ENCODE peak calls at places on chromosome 15, in five cellular contexts. K is tibial artery, J is spleen, N is SK-N-SH, I is right lobe of liver. H is an unnamed sample. For H3K4me1, the result is how much of the 10 kb centered on the place peaks cover.

GRCh38 chr15:62444104-62445027 is 279.3 kb upstream of the C2CD4B start:
- DNase-seq in K (no peak), J (no peak), N (no peak), I (no peak), H (no peak)

GRCh38 chr15:49424954-49425353 is 1.9 kb downstream of the FGF7 start:
- DNase-seq in K (no peak), J (no peak), N (no peak), I (no peak), H (no peak)

GRCh38 chr15:58546635-58547627 is 115.1 kb downstream of the LIPC start:
- DNase-seq in K (peak), J (no peak), N (peak), I (peak), H (peak)

GRCh38 chr15:34883042-34883441 is 86.5 kb downstream of the AQR start:
- DNase-seq in K (no peak), J (no peak), N (no peak), I (no peak), H (no peak)

GRCh38 chr15:56919708-56920637 is 1.5 kb downstream of the TCF12 start:
- DNase-seq in K (peak), J (no peak), N (no peak), I (peak), H (peak)

GRCh38 chr15:31439328-31439727 is 112.7 kb downstream of the KLF13 start:
- DNase-seq in K (no peak), J (no peak), N (no peak), I (no peak), H (no peak)

GRCh38 chr15:68818088-68818670 is 2.5 kb downstream of the ANP32A start:
- DNase-seq in K (peak), J (peak), N (peak), I (peak), H (peak)

GRCh38 chr15:98139337-98139736 is 178.8 kb downstream of the ARRDC4 start:
- DNase-seq in K (no peak), J (no peak), N (no peak), I (no peak), H (no peak)

GRCh38 chr15:94265009-94265408 is 33.6 kb downstream of the MCTP2 start:
- DNase-seq in K (no peak), J (no peak), N (no peak), I (no peak), H (no peak)

GRCh38 chr15:40106203-40107161 is 2.2 kb downstream of the BMF start:
- DNase-seq in K (peak), J (peak), N (no peak), I (peak), H (no peak)

GRCh38 chr15:74651251-74651741 is 35.7 kb downstream of the CLK3 start:
- DNase-seq in K (no peak), J (no peak), N (no peak), I (no peak), H (no peak)

GRCh38 chr15:75029378-75030022 is 6.1 kb downstream of the PPCDC start:
- DNase-seq in K (peak), J (peak), N (peak), I (peak), H (peak)

GRCh38 chr15:100256096-100256984 is 85.4 kb downstream of the ADAMTS17 start:
- DNase-seq in K (peak), J (no peak), N (no peak), I (no peak), H (no peak)

GRCh38 chr15:78564743-78565096 is 600 bp upstream of the CHRNA5 start:
- DNase-seq in K (no peak), J (no peak), N (no peak), I (no peak), H (peak)

GRCh38 chr15:64865998-64866520 is 24.3 kb downstream of the PLEKHO2 start:
- DNase-seq in K (no peak), J (no peak), N (no peak), I (peak), H (peak)

GRCh38 chr15:80041497-80042253 is 17.8 kb upstream of the ZFAND6 start:
- DNase-seq in K (no peak), J (no peak), N (no peak), I (no peak), H (no peak)

GRCh38 chr15:77974098-77974414 is 103.5 kb downstream of the TBC1D2B start:
- DNase-seq in K (peak), J (peak), N (peak), I (no peak), H (peak)

GRCh38 chr15:31447893-31448634 is 121.4 kb downstream of the KLF13 start:
- DNase-seq in K (no peak), J (no peak), N (no peak), I (no peak), H (no peak)

GRCh38 chr15:81957698-81958097 is 88.1 kb downstream of the MEX3B start:
- DNase-seq in K (no peak), J (no peak), N (no peak), I (no peak), H (no peak)

GRCh38 chr15:30997270-30997669 is 5.8 kb upstream of the MTMR10 start:
- DNase-seq in K (no peak), J (no peak), N (no peak), I (no peak), H (no peak)

GRCh38 chr15:101810451-101810850 is 1.6 kb upstream of the OR4F15 start:
- DNase-seq in K (no peak), J (no peak), N (no peak), I (no peak), H (no peak)

GRCh38 chr15:35013370-35013769 is 25.3 kb upstream of the ZNF770 start:
- DNase-seq in K (no peak), J (no peak), N (no peak), I (no peak), H (no peak)

GRCh38 chr15:50884583-50884982 is 23.9 kb upstream of the AP4E1 start:
- DNase-seq in K (no peak), J (no peak), N (no peak), I (no peak), H (no peak)

GRCh38 chr15:48893311-48893710 is 15.4 kb downstream of the EID1 start:
- DNase-seq in K (no peak), J (no peak), N (no peak), I (no peak), H (no peak)

GRCh38 chr15:33126559-33127290 is 67.8 kb downstream of the FMN1 start:
- DNase-seq in K (peak), J (no peak), N (peak), I (no peak), H (peak)

GRCh38 chr15:90650117-90650955 is 66.8 kb upstream of the BLM start:
- DNase-seq in K (peak), J (no peak), N (no peak), I (no peak), H (peak)

GRCh38 chr15:73928241-73928579 is 1.9 kb downstream of the LOXL1 start:
- DNase-seq in K (peak), J (peak), N (no peak), I (peak), H (no peak)

GRCh38 chr15:41922353-41922752 is 28.5 kb upstream of the SPTBN5 start:
- DNase-seq in K (peak), J (no peak), N (no peak), I (no peak), H (no peak)
- H3K27ac ChIP-seq in K (no peak), J (no peak), N (no peak), I (no peak), H (no peak)

GRCh38 chr15:95843241-95843851 is 487.2 kb upstream of the NR2F2 start:
- DNase-seq in K (no peak), J (no peak), N (no peak), I (no peak), H (peak)

GRCh38 chr15:95845862-95846515 is 484.5 kb upstream of the NR2F2 start:
- DNase-seq in K (peak), J (peak), N (no peak), I (no peak), H (peak)

GRCh38 chr15:95840004-95840403 is 490.5 kb upstream of the NR2F2 start:
- DNase-seq in K (peak), J (no peak), N (no peak), I (no peak), H (peak)

GRCh38 chr15:95839367-95839782 is 491.1 kb upstream of the NR2F2 start:
- DNase-seq in K (no peak), J (no peak), N (no peak), I (no peak), H (no peak)

DNA sequence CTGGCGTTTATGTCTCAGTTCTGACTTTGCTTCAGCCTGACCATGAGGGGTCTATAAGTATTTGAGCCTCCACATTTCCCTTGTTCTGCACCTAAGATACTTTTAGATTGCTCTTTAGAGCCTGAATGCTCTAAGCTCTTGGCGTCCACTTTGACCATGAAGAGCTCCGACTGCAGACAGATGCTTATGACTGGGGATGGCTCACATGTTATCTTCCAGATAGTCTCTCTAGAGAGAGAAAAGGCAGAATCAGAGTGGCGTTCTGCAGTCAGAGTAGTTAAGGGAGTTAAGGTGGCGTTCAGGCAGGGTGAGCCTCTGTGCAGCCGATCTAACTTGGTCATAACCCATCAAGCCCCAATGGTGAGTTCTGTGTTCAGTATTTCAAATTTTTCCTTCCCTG is 487.9 kb upstream of the NR2F2 start:
- DNase-seq in K (no peak), J (no peak), N (no peak), I (no peak), H (no peak)
- H3K4me1 ChIP-seq in K (under half), J (under half), N (under half), I (under half), H (under half)

DNA sequence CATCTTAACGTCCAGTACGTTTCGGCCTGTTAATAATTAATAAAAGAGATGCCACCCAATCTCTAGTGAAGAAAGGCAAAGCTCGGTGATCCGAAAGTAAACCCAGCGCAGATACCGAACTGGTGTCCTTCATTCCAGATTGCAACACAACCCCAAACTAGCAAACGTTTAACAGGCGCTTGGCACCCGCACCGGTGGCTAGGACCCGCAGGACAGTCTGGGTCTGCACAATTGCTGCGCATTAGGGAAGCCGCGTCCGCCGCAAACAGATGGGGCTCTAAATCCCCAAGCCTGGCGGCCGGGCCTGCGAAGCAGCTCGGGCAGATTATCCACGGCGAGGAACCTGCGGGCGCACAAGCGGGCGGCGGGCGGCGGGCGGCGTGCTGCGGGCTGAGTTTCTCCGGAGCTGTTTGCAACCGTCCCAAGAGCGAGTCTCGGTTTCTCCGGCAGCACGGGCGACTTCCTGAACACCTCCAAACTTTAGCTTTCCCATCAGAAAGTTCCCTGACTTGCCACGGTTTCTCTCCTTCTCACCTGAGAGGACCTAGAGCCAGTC is 112.1 kb upstream of the ICE2 start:
- DNase-seq in K (peak), J (peak), N (peak), I (peak), H (peak)
- TF ChIP-seq CTCF in K (no peak), J (no peak), N (no peak), I (no peak), H (no peak)

GRCh38 chr15:54014067-54014466 is 35.8 kb downstream of the UNC13C start:
- DNase-seq in K (no peak), J (no peak), N (no peak), I (no peak), H (no peak)
- H3K27ac ChIP-seq in K (no peak), J (no peak), N (no peak), I (no peak), H (no peak)